ENCODE peak calls at places on chromosomes 13 and 19, in seven cellular contexts. K, Q, R, V, P, N and T are unnamed samples.

GRCh38 chr13:96946709-96947311 is 47.5 kb downstream of the OXGR1 start:
- DNase-seq in R (no peak), K (no peak), V (no peak), Q (no peak), P (no peak), N (no peak), T (no peak)

GRCh38 chr13:46288570-46289259 is 77.0 kb downstream of the LRRC63 start:
- DNase-seq in V (peak; percentile 70), K (no peak), Q (no peak), N (peak; percentile 34), P (peak; percentile 35), R (no peak), T (peak; percentile 81)

GRCh38 chr13:111389621-111390521 is 69.4 kb downstream of the TEX29 start:
- DNase-seq in K (peak; percentile 72), Q (no peak), R (no peak), P (no peak), N (no peak), V (no peak), T (no peak)

GRCh38 chr13:114248011-114248410 is 13.3 kb downstream of the CDC16 start:
- DNase-seq in N (no peak), P (no peak), Q (no peak), V (no peak), K (no peak), R (no peak), T (no peak)

GRCh38 chr13:39415403-39415802 is 187.6 kb downstream of the LHFPL6 start:
- DNase-seq in Q (no peak), R (peak; percentile 21), K (no peak), V (peak; percentile 22), N (peak; percentile 3), P (no peak), T (peak; percentile 61)

GRCh38 chr19:18167975-18168645 is 5.5 kb upstream of the IFI30 start:
- DNase-seq in V (no peak), N (peak; percentile 61), P (no peak), R (peak; percentile 25), Q (peak; percentile 27), K (no peak), T (peak; percentile 84)

GRCh38 chr13:34107814-34108213 is 289.9 kb downstream of the RFC3 start:
- DNase-seq in Q (no peak), N (no peak), K (no peak), P (no peak), R (no peak), V (peak; percentile 13), T (no peak)

GRCh38 chr13:114015608-114016295 is 41.9 kb upstream of the C13orf46 start:
- DNase-seq in P (no peak), N (no peak), K (peak; percentile 95), Q (no peak), V (no peak), R (no peak), T (no peak)

GRCh38 chr13:27839809-27840467 is 47.7 kb downstream of the GSX1 start:
- DNase-seq in P (no peak), V (peak; percentile 15), Q (no peak), R (no peak), K (no peak), N (no peak), T (no peak)

GRCh38 chr19:7492142-7493055 is 3.6 kb upstream of the PEX11G start:
- DNase-seq in V (peak; percentile 58), R (no peak), N (no peak), Q (no peak), P (no peak), K (no peak), T (no peak)

GRCh38 chr19:52959613-52960295 is 2.9 kb downstream of the ZNF816 start:
- DNase-seq in P (no peak), R (no peak), N (no peak), K (peak; percentile 56), Q (no peak), V (no peak), T (no peak)

GRCh38 chr19:48746738-48747575 is at the start of gene IZUMO1:
- DNase-seq in N (peak; percentile 37), P (peak; percentile 52), K (peak; percentile 91), V (peak; percentile 44), Q (no peak), R (peak; percentile 43), T (peak; percentile 93)